ENCODE peak calls at places on chromosomes 16 and 17, in four cellular contexts. F is iPS DF 6.9, S is psoas muscle, Z is GM23248. L is an unnamed sample.

GRCh38 chr17:61461967-61462733 is 9.9 kb downstream of the TBX4 start:
- DNase-seq in F (no peak), S (no peak), Z (peak; percentile 52), L (no peak)

GRCh38 chr17:15651001-15651582 is 31.6 kb upstream of the FBXW10B start:
- DNase-seq in F (no peak), S (no peak), Z (peak; percentile 34), L (no peak)

GRCh38 chr17:3947318-3947810 is 16.9 kb downstream of the ATP2A3 start:
- DNase-seq in F (no peak), S (no peak), Z (no peak), L (no peak)

GRCh38 chr16:22373662-22374310 is 633 bp downstream of the CDR2 start:
- DNase-seq in F (no peak), S (peak; percentile 62), Z (peak; percentile 79), L (peak; percentile 64)

GRCh38 chr16:21222495-21223337 is 10.8 kb upstream of the ANKS4B start:
- DNase-seq in F (no peak), S (no peak), Z (no peak), L (no peak)

GRCh38 chr16:58511933-58512815 is 3.1 kb upstream of the SETD6 start:
- DNase-seq in F (peak; percentile 66), S (peak; percentile 82), Z (peak; percentile 72), L (peak; percentile 93)

GRCh38 chr17:10018461-10018891 is 113.4 kb upstream of the RCVRN start:
- DNase-seq in F (no peak), S (no peak), Z (no peak), L (no peak)

GRCh38 chr17:7404737-7405412 is 978 bp upstream of the TMEM256 start:
- DNase-seq in F (no peak), S (peak; percentile 70), Z (peak; percentile 83), L (peak; percentile 89)

GRCh38 chr16:72978212-72978611 is 69.7 kb downstream of the ZFHX3 start:
- DNase-seq in F (no peak), S (no peak), Z (peak; percentile 65), L (no peak)

GRCh38 chr17:49604314-49604869 is 28.7 kb downstream of the NXPH3 start:
- DNase-seq in F (no peak), S (no peak), Z (no peak), L (no peak)

GRCh38 chr17:307741-308507 is 44.7 kb downstream of the RPH3AL start:
- DNase-seq in F (no peak), S (peak; percentile 73), Z (peak; percentile 20), L (peak; percentile 52)

GRCh38 chr17:17877548-17878358 is 41.0 kb upstream of the SREBF1 start:
- DNase-seq in F (no peak), S (peak; percentile 78), Z (peak; percentile 75), L (peak; percentile 91)

GRCh38 chr16:361341-361871 is 8.9 kb upstream of the AXIN1 start:
- DNase-seq in F (no peak), S (peak; percentile 9), Z (no peak), L (no peak)

GRCh38 chr17:33968350-33969044 is 286.6 kb upstream of the CCL2 start:
- DNase-seq in F (no peak), S (no peak), Z (peak; percentile 10), L (no peak)

DNA sequence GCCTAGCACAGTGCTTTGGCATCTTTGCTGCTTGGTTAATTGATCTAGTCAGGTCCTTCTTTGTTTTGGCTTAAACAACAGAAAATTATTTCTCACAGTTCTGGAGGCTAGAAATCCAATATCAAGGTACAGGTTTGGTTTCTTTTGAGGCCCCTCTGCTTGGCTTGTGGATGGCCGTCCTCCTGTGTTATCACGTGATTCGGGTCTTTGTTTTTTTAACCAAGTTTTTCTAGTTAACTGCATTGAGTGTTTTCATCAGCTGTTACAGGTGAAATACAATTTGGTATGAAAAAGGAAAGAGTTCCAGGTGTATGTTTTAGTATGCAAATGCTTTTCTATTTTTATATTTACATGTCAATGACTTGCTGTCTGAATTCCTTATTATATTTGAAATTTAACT is 2.8 kb downstream of the NLK start:
- DNase-seq in F (no peak), S (no peak), Z (no peak), L (no peak)
- H3K4me1 ChIP-seq in F (peaks cover 5% of the 10 kb centered on the region), S (peaks cover 43% of the 10 kb centered on the region), Z (peaks cover 40% of the 10 kb centered on the region), L (no peaks in the 10 kb centered on the region)

GRCh38 chr16:17368951-17369350 is 101.8 kb downstream of the XYLT1 start:
- DNase-seq in F (no peak), S (no peak), Z (no peak), L (no peak)

GRCh38 chr16:17372383-17372782 is 98.4 kb downstream of the XYLT1 start:
- DNase-seq in F (no peak), S (no peak), Z (peak; percentile 26), L (no peak)

GRCh38 chr16:17369441-17369951 is 101.3 kb downstream of the XYLT1 start:
- DNase-seq in F (no peak), S (no peak), Z (no peak), L (peak; percentile 82)

GRCh38 chr16:17370233-17371013 is 100.3 kb downstream of the XYLT1 start:
- DNase-seq in F (no peak), S (no peak), Z (peak; percentile 62), L (no peak)

GRCh38 chr16:17371014-17371296 is 99.8 kb downstream of the XYLT1 start:
- DNase-seq in F (no peak), S (no peak), Z (no peak), L (no peak)
- H3K4me1 ChIP-seq in F (peaks cover 6% of the 10 kb centered on the region), S (peaks cover 5% of the 10 kb centered on the region), Z (peaks cover 8% of the 10 kb centered on the region), L (no peaks in the 10 kb centered on the region)

GRCh38 chr17:50638851-50639767 is 4.4 kb downstream of the ABCC3 start:
- DNase-seq in F (no peak), S (peak; percentile 87), Z (peak; percentile 98), L (peak; percentile 98)

GRCh38 chr17:50642071-50642721 is 7.5 kb downstream of the ABCC3 start:
- DNase-seq in F (no peak), S (no peak), Z (no peak), L (peak; percentile 71)

GRCh38 chr17:50641339-50641725 is 6.7 kb downstream of the ABCC3 start:
- DNase-seq in F (no peak), S (no peak), Z (no peak), L (peak; percentile 31)

GRCh38 chr17:50642722-50643656 is 8.3 kb downstream of the ABCC3 start:
- DNase-seq in F (no peak), S (no peak), Z (no peak), L (peak; percentile 66)

DNA sequence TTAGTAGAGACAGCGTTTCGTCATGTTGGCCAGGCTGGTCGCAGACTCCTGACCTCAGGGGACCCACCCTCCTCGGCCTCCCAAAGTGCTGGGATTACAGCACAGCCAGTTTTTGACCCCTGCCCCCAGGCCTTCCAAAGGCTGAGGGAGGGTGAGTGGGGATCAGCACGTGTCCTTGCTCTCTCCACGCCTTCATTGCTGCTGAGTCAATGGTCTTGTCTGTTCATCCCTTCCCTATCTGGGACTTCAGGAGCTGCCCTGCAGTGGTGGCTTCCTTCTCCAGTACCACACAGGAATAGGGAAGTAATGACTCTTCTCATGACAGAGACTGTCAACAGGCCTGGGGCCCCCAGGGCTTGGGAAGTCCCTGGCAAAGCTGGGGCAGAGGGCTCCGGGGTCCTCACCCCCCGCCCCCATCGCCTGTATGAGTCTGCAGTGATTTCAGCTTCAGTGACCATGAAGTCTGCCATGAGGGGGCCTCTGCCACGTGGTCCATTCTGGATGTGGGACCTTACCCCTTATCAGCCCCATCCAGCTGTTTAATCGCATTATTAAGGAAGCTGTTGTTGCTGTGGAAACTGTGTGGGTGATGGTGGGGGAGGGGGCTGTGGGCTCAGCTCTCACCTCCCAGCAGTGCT is 6.1 kb downstream of the ABCC3 start:
- DNase-seq in F (no peak), S (no peak), Z (peak; percentile 53), L (peak; percentile 68)
- H3K4me1 ChIP-seq in F (peaks cover 4% of the 10 kb centered on the region), S (peaks cover 10% of the 10 kb centered on the region), Z (peaks cover 37% of the 10 kb centered on the region), L (no peaks in the 10 kb centered on the region)

GRCh38 chr17:71176928-71177443 is 943.8 kb upstream of the SOX9 start:
- DNase-seq in F (no peak), S (no peak), Z (no peak), L (no peak)
- H3K4me1 ChIP-seq in F (no peaks in the 10 kb centered on the region), S (no peaks in the 10 kb centered on the region), Z (peaks cover 12% of the 10 kb centered on the region), L (no peaks in the 10 kb centered on the region)

GRCh38 chr17:78696016-78696992 is 85.8 kb downstream of the CYTH1 start:
- DNase-seq in F (no peak), S (no peak), Z (peak; percentile 5), L (no peak)

GRCh38 chr17:78693346-78694083 is 88.6 kb downstream of the CYTH1 start:
- DNase-seq in F (no peak), S (no peak), Z (no peak), L (no peak)

GRCh38 chr17:78694805-78695531 is 87.1 kb downstream of the CYTH1 start:
- DNase-seq in F (no peak), S (no peak), Z (no peak), L (no peak)

GRCh38 chr17:78697846-78698343 is 84.2 kb downstream of the CYTH1 start:
- DNase-seq in F (no peak), S (no peak), Z (no peak), L (no peak)

DNA sequence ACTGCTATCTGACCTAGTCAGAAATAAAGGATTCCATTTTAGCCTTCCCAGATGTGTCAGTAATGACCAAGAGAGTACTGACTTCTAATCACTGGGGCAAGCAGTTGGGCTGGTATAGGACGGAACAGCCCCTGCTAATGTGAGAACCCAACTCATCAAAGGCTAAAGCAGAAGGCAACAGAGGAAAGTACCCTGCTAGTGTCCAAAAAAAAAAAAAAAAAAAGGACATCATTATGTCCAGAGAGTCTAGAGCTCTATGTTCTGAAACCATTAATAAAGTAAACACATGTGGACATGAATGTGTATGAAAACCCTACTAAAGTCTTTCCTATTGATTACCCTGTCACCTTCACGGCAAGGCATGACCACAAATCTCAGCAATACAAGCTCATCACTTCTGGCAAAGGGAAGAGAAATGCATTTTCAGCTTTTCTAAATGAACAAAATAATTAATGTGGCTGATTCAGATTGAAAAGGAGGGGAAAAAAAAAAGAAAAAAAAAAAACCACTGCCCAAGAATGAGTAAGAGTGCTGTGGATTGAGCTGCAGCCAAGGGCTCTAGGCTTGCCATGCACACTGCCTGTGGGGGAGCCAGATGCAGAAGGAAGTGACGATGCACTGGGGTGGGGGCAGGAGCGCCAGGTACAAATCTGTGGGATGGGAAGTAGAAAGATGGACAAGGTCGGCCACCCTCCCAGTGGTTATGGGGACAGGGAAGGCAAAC is 84.8 kb downstream of the CYTH1 start:
- DNase-seq in F (no peak), S (no peak), Z (peak; percentile 86), L (no peak)
- H3K4me1 ChIP-seq in F (no peaks in the 10 kb centered on the region), S (no peaks in the 10 kb centered on the region), Z (peaks cover 12% of the 10 kb centered on the region), L (no peaks in the 10 kb centered on the region)

GRCh38 chr16:75262800-75263127 is 11.3 kb upstream of the BCAR1 start:
- DNase-seq in F (no peak), S (no peak), Z (no peak), L (no peak)
- H3K4me1 ChIP-seq in F (peaks cover 11% of the 10 kb centered on the region), S (peaks cover 82% of the 10 kb centered on the region), Z (peaks cover 25% of the 10 kb centered on the region), L (peaks cover 2% of the 10 kb centered on the region)

GRCh38 chr17:42424991-42425610 is 2.0 kb upstream of the CAVIN1 start:
- DNase-seq in F (no peak), S (no peak), Z (peak; percentile 64), L (no peak)
- H3K4me1 ChIP-seq in F (peaks cover 3% of the 10 kb centered on the region), S (peaks cover 30% of the 10 kb centered on the region), Z (peaks cover 27% of the 10 kb centered on the region), L (peaks cover 3% of the 10 kb centered on the region)

GRCh38 chr16:70702624-70703023 is 16.8 kb upstream of the MTSS2 start:
- DNase-seq in F (no peak), S (no peak), Z (no peak), L (no peak)

GRCh38 chr16:70704586-70704985 is 18.7 kb upstream of the MTSS2 start:
- DNase-seq in F (no peak), S (no peak), Z (peak; percentile 62), L (no peak)

GRCh38 chr16:70705056-70705455 is 19.2 kb upstream of the MTSS2 start:
- DNase-seq in F (no peak), S (no peak), Z (peak; percentile 88), L (no peak)

GRCh38 chr16:70703041-70703834 is 17.4 kb upstream of the MTSS2 start:
- DNase-seq in F (no peak), S (peak; percentile 75), Z (peak; percentile 99), L (peak; percentile 89)

GRCh38 chr16:70703835-70704381 is 18.1 kb upstream of the MTSS2 start:
- DNase-seq in F (no peak), S (no peak), Z (no peak), L (no peak)
- H3K4me1 ChIP-seq in F (peaks cover 11% of the 10 kb centered on the region), S (peaks cover 58% of the 10 kb centered on the region), Z (peaks cover 56% of the 10 kb centered on the region), L (peaks cover 4% of the 10 kb centered on the region)

L was measured in aorta.